ENCODE peak calls at places on chromosomes 5 and 9, in nine cellular contexts. Z, T, A, V, R, Q, S, B and M are unnamed samples. For H3K27me3, the result is how much of the 10 kb centered on the place peaks cover.

GRCh38 chr9:97848237-97848581 is 4.8 kb upstream of the FOXE1 start:
- DNase-seq in B (no peak), V (no peak), S (no peak), R (no peak), A (no peak), T (no peak), Q (no peak), Z (no peak), M (no peak)

GRCh38 chr9:127194881-127195713 is 69.5 kb upstream of the GARNL3 start:
- DNase-seq in S (no peak), Q (no peak), A (no peak), T (no peak), R (no peak), B (no peak), Z (no peak), V (peak), M (no peak)

GRCh38 chr5:107224272-107224671 is 446.5 kb downstream of the EFNA5 start:
- DNase-seq in B (no peak), V (no peak), R (no peak), Z (no peak), S (no peak), T (no peak), Q (no peak), A (no peak), M (no peak)

GRCh38 chr5:14341571-14342225 is 198.6 kb downstream of the TRIO start:
- DNase-seq in R (no peak), T (no peak), Q (no peak), A (no peak), Z (no peak), V (no peak), B (no peak), S (no peak), M (no peak)

GRCh38 chr5:156815988-156816599 is 34.0 kb upstream of the PPP1R2B start:
- DNase-seq in B (no peak), Q (no peak), Z (peak), R (no peak), A (no peak), V (no peak), T (no peak), S (no peak), M (peak)

GRCh38 chr9:136109351-136110081 is 9.2 kb downstream of the TMEM250 start:
- DNase-seq in S (peak), Z (peak), T (peak), B (peak), Q (peak), A (peak), R (peak), V (peak), M (peak)

GRCh38 chr9:2228132-2228531 is 213.0 kb downstream of the SMARCA2 start:
- DNase-seq in B (no peak), S (no peak), A (no peak), R (peak), V (peak), T (no peak), Q (no peak), Z (peak), M (peak)

GRCh38 chr9:124814178-124814535 is 37.2 kb downstream of the OLFML2A start:
- DNase-seq in B (no peak), S (no peak), Z (no peak), Q (no peak), V (peak), T (no peak), R (no peak), A (no peak), M (no peak)

GRCh38 chr9:134071149-134071548 is 3.3 kb upstream of the BRD3 start:
- DNase-seq in Z (no peak), Q (no peak), B (no peak), R (no peak), S (no peak), T (no peak), V (no peak), A (no peak), M (no peak)

GRCh38 chr5:159855476-159856157 is 60.7 kb upstream of the ADRA1B start:
- DNase-seq in S (no peak), B (peak), T (no peak), V (no peak), Z (no peak), Q (no peak), R (no peak), A (peak), M (no peak)

GRCh38 chr9:133342083-133342406 is 5.9 kb downstream of the MED22 start:
- DNase-seq in R (no peak), Z (peak), A (no peak), Q (no peak), V (no peak), S (no peak), B (no peak), T (no peak), M (no peak)

GRCh38 chr9:121698627-121699270 is 47.3 kb downstream of the DAB2IP start:
- DNase-seq in Z (peak), T (no peak), Q (no peak), B (peak), V (peak), S (no peak), A (no peak), R (peak), M (peak)

GRCh38 chr5:179796877-179797608 is 3.3 kb downstream of the LTC4S start:
- DNase-seq in V (no peak), T (no peak), Q (no peak), B (no peak), A (no peak), R (peak), Z (no peak), S (no peak), M (no peak)

GRCh38 chr5:103295424-103295823 is 36.9 kb downstream of the MACIR start:
- DNase-seq in B (no peak), Q (no peak), Z (no peak), R (no peak), S (no peak), V (no peak), A (no peak), T (no peak), M (no peak)

GRCh38 chr5:123099514-123100151 is 10.6 kb downstream of the PRDM6 start:
- DNase-seq in T (no peak), Z (no peak), B (peak), V (peak), Q (no peak), S (no peak), A (no peak), R (peak), M (no peak)

GRCh38 chr5:100252944-100253343 is 282.2 kb upstream of the FAM174A start:
- DNase-seq in Z (no peak), Q (no peak), V (no peak), T (no peak), S (no peak), R (no peak), B (no peak), A (no peak), M (no peak)

GRCh38 chr5:138623053-138623452 is 47.9 kb upstream of the HSPA9 start:
- DNase-seq in T (no peak), B (peak), A (no peak), V (no peak), R (peak), S (no peak), Q (no peak), Z (no peak), M (peak)

GRCh38 chr5:179223528-179223927 is 121.7 kb downstream of the ADAMTS2 start:
- DNase-seq in Z (no peak), B (no peak), S (no peak), V (peak), T (no peak), A (no peak), Q (no peak), R (no peak), M (no peak)

GRCh38 chr5:176773408-176774035 is 36.8 kb upstream of the UNC5A start:
- DNase-seq in A (peak), R (no peak), V (no peak), Q (no peak), B (no peak), Z (no peak), T (no peak), S (no peak), M (peak)

GRCh38 chr5:71697967-71698366 is 21.1 kb upstream of the CARTPT start:
- DNase-seq in A (no peak), T (no peak), S (no peak), B (no peak), V (no peak), Z (no peak), R (no peak), Q (no peak), M (peak)
- TF ChIP-seq CTCF in A (peak), T (peak), S (peak), B (peak), V (peak), Z (peak), R (no peak), Q (peak), M (peak)

GRCh38 chr9:37636511-37637474 is 14.0 kb upstream of the FRMPD1 start:
- DNase-seq in A (no peak), Q (no peak), B (no peak), Z (no peak), R (no peak), S (no peak), T (no peak), V (no peak), M (peak)

GRCh38 chr9:37643214-37643613 is 7.5 kb upstream of the FRMPD1 start:
- DNase-seq in V (no peak), B (no peak), Z (no peak), A (no peak), T (no peak), Q (no peak), S (no peak), R (no peak), M (no peak)

GRCh38 chr9:37639874-37640273 is 10.9 kb upstream of the FRMPD1 start:
- DNase-seq in S (no peak), A (no peak), Z (no peak), R (no peak), V (no peak), T (no peak), B (no peak), Q (no peak), M (no peak)

GRCh38 chr9:37639109-37639748 is 11.5 kb upstream of the FRMPD1 start:
- DNase-seq in A (no peak), S (no peak), V (no peak), T (no peak), B (no peak), Z (no peak), R (no peak), Q (peak), M (no peak)

DNA sequence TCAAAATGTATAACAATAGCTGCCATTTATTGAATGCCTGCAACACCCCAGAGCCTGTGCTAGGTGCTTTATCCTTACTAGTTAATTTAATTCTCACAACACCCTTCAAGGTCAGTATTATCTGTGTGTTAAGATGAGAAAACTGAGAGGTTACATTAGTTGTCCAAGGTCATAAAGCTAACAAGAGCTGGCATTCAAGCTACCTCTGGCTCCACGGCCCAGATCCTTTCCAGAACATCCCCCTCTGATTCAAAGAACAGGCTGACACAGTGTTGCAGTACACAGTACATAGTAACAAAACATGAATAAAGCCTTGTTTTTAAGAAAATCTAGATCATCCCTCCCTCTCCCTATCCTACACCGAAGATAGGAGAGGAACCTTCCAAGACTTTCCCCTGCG is 9.4 kb upstream of the FRMPD1 start:
- DNase-seq in V (no peak), Z (no peak), T (no peak), A (no peak), S (no peak), B (no peak), R (no peak), Q (no peak), M (peak)
- H3K27me3 ChIP-seq in V (under half), Z (under half), T (under half), A (under half), S (under half), B (under half), R (under half), Q (under half), M (under half)

GRCh38 chr9:16039103-16039987 is 486.5 kb downstream of the CCDC171 start:
- DNase-seq in V (no peak), S (no peak), Z (no peak), T (no peak), Q (peak), B (no peak), R (peak), A (no peak), M (peak)
- TF ChIP-seq CTCF in V (no peak), S (no peak), Z (no peak), T (no peak), Q (peak), B (no peak), R (peak), A (no peak), M (peak)

GRCh38 chr5:88667187-88668141 is 215.5 kb downstream of the MEF2C start:
- DNase-seq in R (no peak), T (no peak), V (no peak), Z (peak), B (no peak), A (no peak), S (no peak), Q (no peak), M (no peak)
- H3K27me3 ChIP-seq in R (under half), T (half or more), V (half or more), Z (under half), B (under half), A (half or more), S (half or more), Q (half or more), M (under half)

GRCh38 chr9:18438300-18438925 is 35.5 kb upstream of the ADAMTSL1 start:
- DNase-seq in A (no peak), Z (peak), B (peak), Q (peak), V (peak), S (no peak), T (peak), R (peak), M (peak)
- TF ChIP-seq CTCF in A (no peak), Z (no peak), B (no peak), Q (peak), V (peak), S (no peak), T (no peak), R (peak), M (no peak)

DNA sequence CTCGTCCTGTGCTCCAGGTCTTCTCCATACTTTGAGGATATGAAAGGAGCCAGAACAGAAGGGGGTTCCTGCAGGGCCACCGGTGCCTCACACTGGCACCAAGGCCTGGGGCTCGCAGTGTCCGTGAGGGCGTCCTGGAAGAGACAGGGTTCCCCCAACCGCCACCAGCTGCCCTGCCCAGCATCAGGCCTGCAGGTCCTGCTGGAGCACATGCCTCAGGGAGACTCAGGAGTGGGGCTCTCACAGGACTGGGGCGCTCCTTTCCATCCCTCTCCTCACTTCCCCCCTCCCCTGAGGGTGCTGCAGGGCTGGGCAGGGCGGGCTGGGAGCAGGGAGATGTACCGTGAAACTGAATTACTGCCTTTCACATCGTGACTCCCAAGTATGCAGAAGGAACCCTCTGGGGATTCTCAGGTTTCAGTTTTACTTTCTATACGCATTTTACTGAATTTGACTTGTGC is 31.7 kb downstream of the CEP72 start:
- DNase-seq in S (no peak), R (no peak), A (no peak), T (no peak), V (peak), B (no peak), Z (peak), Q (no peak), M (no peak)
- H3K27me3 ChIP-seq in S (under half), R (under half), A (under half), T (under half), V (under half), B (under half), Z (under half), Q (under half), M (under half)

GRCh38 chr9:89236955-89237573 is 58.4 kb upstream of the SHC3 start:
- DNase-seq in A (no peak), R (no peak), Q (no peak), S (no peak), B (no peak), T (no peak), V (no peak), Z (no peak), M (no peak)
- TF ChIP-seq CTCF in A (no peak), R (no peak), Q (no peak), S (no peak), B (no peak), T (no peak), V (no peak), Z (no peak), M (no peak)